ENCODE peak calls at places on chromosome 4, in nine cellular contexts. A is IMR-90, N is esophagus squamous epithelium, Z is heart left ventricle, E is Peyer's patch, U is spleen, G is adrenal gland, J is esophagus muscularis mucosa, D is uterus. L is an unnamed sample. For H3K4me1, the result is how much of the 10 kb centered on the place peaks cover.

GRCh38 chr4:136927172-136927571 is 605.1 kb downstream of the PCDH18 start:
- DNase-seq in E (no peak), N (no peak), A (peak), G (no peak), Z (no peak), D (no peak), J (no peak), U (no peak), L (no peak)

GRCh38 chr4:121150003-121150402 is 14.1 kb downstream of the TNIP3 start:
- DNase-seq in U (no peak), A (no peak), Z (no peak), E (no peak), D (no peak), G (no peak), J (no peak), N (no peak), L (no peak)

GRCh38 chr4:8156617-8157016 is 2.0 kb downstream of the ABLIM2 start:
- DNase-seq in J (no peak), G (peak), Z (peak), N (no peak), D (no peak), U (peak), E (no peak), A (no peak), L (no peak)

GRCh38 chr4:149884529-149885206 is 69.0 kb upstream of the IQCM start:
- DNase-seq in A (no peak), Z (no peak), D (no peak), J (no peak), N (no peak), U (no peak), E (no peak), G (no peak), L (no peak)

GRCh38 chr4:78534286-78534955 is 17.1 kb upstream of the ANXA3 start:
- DNase-seq in E (no peak), J (no peak), G (no peak), D (no peak), A (peak), U (no peak), N (no peak), Z (no peak), L (no peak)

GRCh38 chr4:168643083-168643795 is 146.4 kb downstream of the PALLD start:
- DNase-seq in Z (no peak), J (no peak), G (no peak), D (no peak), E (no peak), U (no peak), A (no peak), N (no peak), L (no peak)

GRCh38 chr4:127048371-127049085 is 584.2 kb upstream of the INTU start:
- DNase-seq in E (no peak), U (no peak), J (no peak), G (no peak), Z (no peak), N (no peak), A (peak), D (no peak), L (no peak)

GRCh38 chr4:165005352-165005751 is 26.4 kb upstream of the TRIM60 start:
- DNase-seq in N (no peak), G (no peak), A (no peak), J (no peak), Z (no peak), D (no peak), E (no peak), U (no peak), L (no peak)

GRCh38 chr4:52038109-52038912 is at the start of gene SGCB:
- DNase-seq in A (peak), D (peak), E (peak), U (peak), G (peak), N (peak), J (no peak), Z (peak), L (peak)
- TF ChIP-seq POLR2A in A (no peak), D (peak), E (no peak), U (no peak), G (peak), N (no peak), J (no peak), Z (no peak), L (peak)

GRCh38 chr4:14379148-14379547 is 623.1 kb upstream of the CPEB2 start:
- DNase-seq in Z (no peak), G (no peak), D (no peak), A (no peak), N (no peak), E (no peak), J (no peak), U (no peak), L (no peak)
- H3K4me1 ChIP-seq in Z (under half), G (under half), D (under half), A (under half), N (under half), E (under half), J (under half), U (under half), L (under half)

GRCh38 chr4:27096142-27096824 is 235.6 kb downstream of the STIM2 start:
- DNase-seq in E (no peak), U (no peak), A (no peak), D (no peak), N (no peak), Z (no peak), J (no peak), G (no peak), L (no peak)
- TF ChIP-seq CTCF in E (no peak), U (no peak), A (no peak), D (no peak), N (no peak), Z (no peak), J (no peak), G (no peak), L (no peak)

GRCh38 chr4:986949-987688 is at the start of gene IDUA:
- DNase-seq in G (peak), Z (peak), U (peak), A (peak), E (peak), D (peak), J (peak), N (peak), L (peak)
- TF ChIP-seq POLR2A in G (no peak), Z (no peak), U (no peak), A (peak), E (no peak), D (no peak), J (no peak), N (no peak), L (no peak)